ENCODE peak calls at places on chromosomes 2 and 18, in seven cellular contexts. V is fibroblast of pulmonary artery, N is adrenal gland, R is GM12878, L is WERI-Rb-1, E is gastrocnemius medialis, Z is fibroblast of lung. H is an unnamed sample.
A peak's percentile ranks its signal among the peaks of the same experiment; 100 is the strongest.

GRCh38 chr2:187774551-187775071 is 220.4 kb upstream of the TFPI start:
- DNase-seq in V (peak; percentile 36), N (no peak), R (no peak), L (no peak), E (no peak), Z (peak; percentile 84), H (peak; percentile 78)

GRCh38 chr2:217451634-217452033 is 551.2 kb downstream of the TNS1 start:
- DNase-seq in V (no peak), N (peak; percentile 51), R (no peak), L (no peak), E (no peak), Z (peak; percentile 92), H (peak; percentile 27)

GRCh38 chr18:10190564-10190963 is 263.9 kb upstream of the APCDD1 start:
- DNase-seq in V (no peak), N (no peak), R (no peak), L (no peak), E (no peak), Z (peak; percentile 95), H (no peak)

GRCh38 chr18:24128700-24129099 is 10.2 kb upstream of the CABYR start:
- DNase-seq in V (peak; percentile 25), N (no peak), R (no peak), L (no peak), E (no peak), Z (peak; percentile 32), H (peak; percentile 26)

GRCh38 chr2:1079873-1080799 is 129.5 kb downstream of the SNTG2 start:
- DNase-seq in V (no peak), N (no peak), R (no peak), L (no peak), E (no peak), Z (no peak), H (no peak)

GRCh38 chr2:180130403-180130802 is 123.3 kb upstream of the CWC22 start:
- DNase-seq in V (peak; percentile 33), N (no peak), R (no peak), L (no peak), E (no peak), Z (peak; percentile 45), H (peak; percentile 85)

GRCh38 chr2:228600265-228600664 is 418.8 kb upstream of the SPHKAP start:
- DNase-seq in V (peak; percentile 16), N (no peak), R (no peak), L (no peak), E (no peak), Z (peak; percentile 86), H (peak; percentile 63)

GRCh38 chr2:46226620-46227019 is 70.6 kb upstream of the EPAS1 start:
- DNase-seq in V (no peak), N (no peak), R (no peak), L (no peak), E (no peak), Z (no peak), H (no peak)

GRCh38 chr2:72673279-72673678 is 152.6 kb downstream of the EXOC6B start:
- DNase-seq in V (no peak), N (no peak), R (no peak), L (no peak), E (no peak), Z (no peak), H (peak; percentile 14)

GRCh38 chr2:239889641-239890055 is 135.5 kb downstream of the NDUFA10 start:
- DNase-seq in V (no peak), N (no peak), R (no peak), L (peak; percentile 44), E (no peak), Z (no peak), H (no peak)

GRCh38 chr2:239296020-239296932 is 104.5 kb downstream of the HDAC4 start:
- DNase-seq in V (no peak), N (peak; percentile 68), R (no peak), L (no peak), E (no peak), Z (no peak), H (no peak)

GRCh38 chr2:179096090-179096489 is 46.2 kb upstream of the CCDC141 start:
- DNase-seq in V (no peak), N (no peak), R (peak; percentile 40), L (no peak), E (no peak), Z (no peak), H (peak; percentile 49)

GRCh38 chr2:224983719-224984388 is 58.4 kb downstream of the DOCK10 start:
- DNase-seq in V (peak; percentile 46), N (no peak), R (no peak), L (no peak), E (no peak), Z (peak; percentile 52), H (no peak)

GRCh38 chr2:20350105-20350712 is 435 bp downstream of the PUM2 start:
- DNase-seq in V (no peak), N (no peak), R (no peak), L (peak; percentile 82), E (peak; percentile 24), Z (peak; percentile 33), H (no peak)

GRCh38 chr2:69683170-69683971 is 39.8 kb upstream of the AAK1 start:
- DNase-seq in V (peak; percentile 98), N (no peak), R (no peak), L (no peak), E (no peak), Z (peak; percentile 93), H (peak; percentile 73)

GRCh38 chr2:149044500-149044899 is 6.0 kb downstream of the LYPD6B start:
- DNase-seq in V (no peak), N (no peak), R (no peak), L (no peak), E (no peak), Z (no peak), H (no peak)

GRCh38 chr18:42274488-42275137 is 319.6 kb downstream of the PIK3C3 start:
- DNase-seq in V (peak; percentile 35), N (no peak), R (no peak), L (peak; percentile 46), E (no peak), Z (peak; percentile 42), H (peak; percentile 17)

GRCh38 chr2:75605770-75606535 is 40.6 kb upstream of the MRPL19 start:
- DNase-seq in V (peak; percentile 91), N (no peak), R (no peak), L (no peak), E (no peak), Z (peak; percentile 99), H (peak; percentile 96)

GRCh38 chr2:40199758-40200157 is 252.1 kb downstream of the SLC8A1 start:
- DNase-seq in V (peak; percentile 42), N (no peak), R (no peak), L (no peak), E (no peak), Z (peak; percentile 29), H (no peak)

GRCh38 chr2:11343626-11344341 is 652 bp downstream of the ROCK2 start:
- DNase-seq in V (no peak), N (peak; percentile 69), R (no peak), L (peak; percentile 75), E (peak; percentile 38), Z (peak; percentile 37), H (peak; percentile 23)

GRCh38 chr2:111178730-111179405 is 58.2 kb downstream of the BCL2L11 start:
- DNase-seq in V (no peak), N (no peak), R (no peak), L (no peak), E (no peak), Z (peak; percentile 47), H (no peak)

GRCh38 chr2:10834300-10834699 is 21.7 kb upstream of the PDIA6 start:
- DNase-seq in V (no peak), N (no peak), R (no peak), L (no peak), E (no peak), Z (peak; percentile 32), H (no peak)

GRCh38 chr18:2515408-2515807 is 55.9 kb downstream of the METTL4 start:
- DNase-seq in V (peak; percentile 84), N (no peak), R (no peak), L (no peak), E (no peak), Z (peak; percentile 96), H (peak; percentile 93)

GRCh38 chr2:176174382-176174834 is 14.1 kb upstream of the HOXD1 start:
- DNase-seq in V (no peak), N (no peak), R (no peak), L (peak; percentile 62), E (no peak), Z (peak; percentile 74), H (no peak)

GRCh38 chr2:209476367-209477191 is 52.7 kb downstream of the MAP2 start:
- DNase-seq in V (peak; percentile 94), N (no peak), R (no peak), L (no peak), E (no peak), Z (peak; percentile 86), H (peak; percentile 45)

GRCh38 chr18:22417496-22418188 is at the start of gene CTAGE1:
- DNase-seq in V (no peak), N (no peak), R (no peak), L (no peak), E (no peak), Z (peak; percentile 73), H (no peak)

GRCh38 chr18:11990541-11990940 is 9.2 kb downstream of the IMPA2 start:
- DNase-seq in V (no peak), N (peak; percentile 6), R (no peak), L (no peak), E (no peak), Z (no peak), H (no peak)

DNA sequence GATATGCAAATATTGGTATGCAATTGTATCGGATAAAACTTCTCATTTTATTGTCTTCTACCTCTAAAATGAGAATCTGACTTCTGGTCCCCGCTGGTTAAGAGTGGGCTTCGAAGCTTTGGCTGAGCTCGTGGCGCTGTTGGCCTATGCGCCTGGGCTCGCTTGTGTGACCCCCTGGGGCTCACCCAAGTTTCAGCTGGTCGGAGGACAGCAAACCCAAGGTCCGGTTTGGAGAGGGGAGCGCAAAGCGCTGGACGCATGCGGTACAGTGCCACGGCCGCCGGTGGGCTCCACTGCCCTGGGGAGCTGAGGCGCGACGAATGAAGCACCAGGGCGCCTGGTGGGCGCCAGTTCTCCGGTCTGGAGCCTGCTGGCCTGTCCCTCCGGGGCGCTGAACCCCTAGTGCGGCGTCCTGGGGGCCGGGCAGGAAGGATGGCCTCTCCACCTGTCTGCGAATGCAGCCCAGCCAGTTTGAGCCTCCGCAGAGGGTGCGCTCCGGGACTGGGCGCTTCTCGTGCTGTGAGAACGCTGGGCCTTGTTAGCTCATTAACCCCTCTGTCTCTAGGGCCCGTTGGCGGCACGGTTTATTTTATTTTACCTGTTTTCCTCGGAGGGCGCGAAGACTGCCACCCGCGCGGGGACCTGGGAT is 10.3 kb downstream of the MEIS1 start:
- DNase-seq in V (no peak), N (peak; percentile 65), R (no peak), L (no peak), E (no peak), Z (peak; percentile 68), H (no peak)
- H3K4me3 ChIP-seq in V (peak overlapping the region; percentile 19), N (peak overlapping the region; percentile 28), R (no peak overlapping the region), L (no peak overlapping the region), E (no peak overlapping the region), Z (peak overlapping the region; percentile 81), H (no peak overlapping the region)

GRCh38 chr18:75854174-75854573 is 426.7 kb upstream of the SMIM21 start:
- DNase-seq in V (no peak), N (no peak), R (no peak), L (peak; percentile 54), E (no peak), Z (no peak), H (no peak)
- TF ChIP-seq CTCF in V (no peak), N (no peak), R (peak; percentile 58), L (peak; percentile 76), E (no peak), Z (peak; percentile 13), H (no peak)

GRCh38 chr2:95297088-95297487 is at the start of gene KCNIP3:
- DNase-seq in V (no peak), N (no peak), R (no peak), L (peak; percentile 69), E (no peak), Z (peak; percentile 18), H (no peak)
- H3K4me3 ChIP-seq in V (no peak within 1 kb of the TSS), N (no peak within 1 kb of the TSS), R (no peak within 1 kb of the TSS), L (peak within 1 kb of the TSS; percentile 52), E (no peak within 1 kb of the TSS), Z (no peak within 1 kb of the TSS), H (no peak within 1 kb of the TSS)

GRCh38 chr18:57970356-57971095 is 73.5 kb upstream of the NEDD4L start:
- DNase-seq in V (no peak), N (no peak), R (no peak), L (peak; percentile 44), E (no peak), Z (no peak), H (no peak)
- TF ChIP-seq CTCF in V (peak; percentile 23), N (no peak), R (peak; percentile 39), L (peak; percentile 59), E (no peak), Z (peak; percentile 40), H (peak; percentile 55)